ENCODE peak calls at places on chromosomes 16 and 17, in five cellular contexts. W is cardiac muscle cell, O is GM04503, L is skeletal muscle cell, M is ELF-1. P is an unnamed sample.
A peak's percentile ranks its signal among the peaks of the same experiment; 100 is the strongest.

GRCh38 chr17:83061586-83061985 is 17.8 kb upstream of the METRNL start:
- DNase-seq in W (no peak), O (no peak), L (no peak), M (no peak), P (no peak)

GRCh38 chr16:100989-101388 is 23.0 kb downstream of the MPG start:
- DNase-seq in W (no peak), O (no peak), L (no peak), M (no peak), P (no peak)

GRCh38 chr16:19073344-19073743 is 5.9 kb downstream of the COQ7 start:
- DNase-seq in W (no peak), O (no peak), L (no peak), M (no peak), P (no peak)

GRCh38 chr16:84555418-84556196 is 51.1 kb upstream of the MEAK7 start:
- DNase-seq in W (no peak), O (no peak), L (no peak), M (peak; percentile 73), P (no peak)

GRCh38 chr17:67520282-67520906 is 143.3 kb downstream of the PITPNC1 start:
- DNase-seq in W (peak; percentile 60), O (peak; percentile 51), L (peak; percentile 67), M (no peak), P (no peak)

GRCh38 chr16:69469807-69470561 is 45.6 kb downstream of the CYB5B start:
- DNase-seq in W (no peak), O (no peak), L (no peak), M (no peak), P (no peak)

GRCh38 chr17:12231027-12231682 is 210.5 kb downstream of the MAP2K4 start:
- DNase-seq in W (no peak), O (no peak), L (peak; percentile 2), M (no peak), P (no peak)

GRCh38 chr16:88782454-88783390 is 2.3 kb downstream of the PIEZO1 start:
- DNase-seq in W (peak; percentile 27), O (no peak), L (no peak), M (no peak), P (no peak)

GRCh38 chr16:24771132-24771778 is 41.8 kb downstream of the TNRC6A start:
- DNase-seq in W (peak; percentile 30), O (no peak), L (peak; percentile 9), M (no peak), P (no peak)

GRCh38 chr16:70460737-70461261 is 6.4 kb downstream of the FCSK start:
- DNase-seq in W (peak; percentile 29), O (no peak), L (no peak), M (peak; percentile 61), P (peak; percentile 39)

GRCh38 chr17:61458491-61459433 is 6.5 kb downstream of the TBX4 start:
- DNase-seq in W (no peak), O (no peak), L (no peak), M (no peak), P (no peak)

GRCh38 chr17:58382108-58382884 is 30.3 kb upstream of the SUPT4H1 start:
- DNase-seq in W (no peak), O (no peak), L (no peak), M (no peak), P (no peak)

GRCh38 chr17:83178533-83179201 is 99.3 kb downstream of the METRNL start:
- DNase-seq in W (no peak), O (no peak), L (no peak), M (no peak), P (peak; percentile 3)

GRCh38 chr16:53098526-53099317 is 43.9 kb downstream of the CHD9 start:
- DNase-seq in W (peak; percentile 99), O (no peak), L (peak; percentile 99), M (peak; percentile 79), P (peak; percentile 95)

GRCh38 chr17:14228903-14229302 is 7.8 kb downstream of the CDRT15 start:
- DNase-seq in W (no peak), O (peak; percentile 69), L (peak; percentile 1), M (no peak), P (no peak)

GRCh38 chr16:61274211-61274610 is 762.0 kb downstream of the CDH8 start:
- DNase-seq in W (no peak), O (no peak), L (no peak), M (no peak), P (no peak)

P was measured in BE2C.